ENCODE peak calls at places on chromosome 4, in seven cellular contexts. Z is sciatic nerve, R is hepatic stellate cell, F is EL, J is psoas muscle, V is activated T-cell treated with anti-CD3 and anti-CD28 coated beads for 48 hours, W is HT1080. I is an unnamed sample.

GRCh38 chr4:89814362-89814761 is 22.6 kb downstream of the SNCA start:
- DNase-seq in Z (no peak), R (no peak), F (no peak), J (no peak), V (no peak), W (no peak), I (no peak)

GRCh38 chr4:83307920-83308319 is 23.3 kb upstream of the COQ2 start:
- DNase-seq in Z (no peak), R (no peak), F (no peak), J (no peak), V (no peak), W (no peak), I (no peak)

GRCh38 chr4:75289843-75290616 is 224.2 kb downstream of the RCHY1 start:
- DNase-seq in Z (no peak), R (peak; percentile 9), F (peak; percentile 12), J (no peak), V (no peak), W (peak; percentile 4), I (peak; percentile 81)

GRCh38 chr4:172631832-172632231 is 536.8 kb upstream of the GALNT7 start:
- DNase-seq in Z (no peak), R (no peak), F (no peak), J (no peak), V (no peak), W (no peak), I (no peak)

GRCh38 chr4:141078871-141079270 is 54.4 kb downstream of the RNF150 start:
- DNase-seq in Z (no peak), R (no peak), F (no peak), J (no peak), V (no peak), W (no peak), I (no peak)

GRCh38 chr4:12902735-12903134 is 581.4 kb downstream of the RAB28 start:
- DNase-seq in Z (no peak), R (no peak), F (no peak), J (no peak), V (no peak), W (no peak), I (no peak)

GRCh38 chr4:137621056-137621455 is 88.8 kb upstream of the PCDH18 start:
- DNase-seq in Z (no peak), R (no peak), F (no peak), J (no peak), V (no peak), W (no peak), I (no peak)

GRCh38 chr4:113411496-113411938 is 350.0 kb downstream of the CAMK2D start:
- DNase-seq in Z (no peak), R (no peak), F (peak; percentile 86), J (no peak), V (no peak), W (peak; percentile 59), I (no peak)